ENCODE peak calls at places on chromosomes 4 and X, in four cellular contexts. One of them, this sample, is unnamed.
A peak's percentile ranks its signal among the peaks of the same experiment; 100 is the strongest.

GRCh38 chrX:56226980-56227379 is 5.2 kb upstream of the KLF8 start:
- DNase-seq in K562: no peak
- DNase-seq in HepG2: no peak
- DNase-seq in GM12878: no peak
- DNase-seq in this sample: no peak

GRCh38 chr4:74671074-74671698 is 123.1 kb downstream of the BTC start:
- DNase-seq in GM12878: no peak
- DNase-seq in HepG2: peak; percentile 69
- DNase-seq in K562: peak; percentile 61
- DNase-seq in this sample: peak; percentile 7

GRCh38 chr4:139710073-139710472 is 44.5 kb downstream of the MGST2 start:
- DNase-seq in GM12878: no peak
- DNase-seq in K562: no peak
- DNase-seq in HepG2: no peak
- DNase-seq in this sample: no peak

GRCh38 chr4:4502694-4503311 is 39.0 kb downstream of the STX18 start:
- DNase-seq in HepG2: no peak
- DNase-seq in GM12878: no peak
- DNase-seq in K562: peak; percentile 32
- DNase-seq in this sample: no peak

GRCh38 chrX:32673193-32673592 is 538.2 kb downstream of the DMD start:
- DNase-seq in HepG2: peak; percentile 0
- DNase-seq in GM12878: no peak
- DNase-seq in K562: no peak
- DNase-seq in this sample: no peak

GRCh38 chr4:72418458-72418857 is 150.6 kb downstream of the ADAMTS3 start:
- DNase-seq in HepG2: no peak
- DNase-seq in GM12878: no peak
- DNase-seq in K562: peak; percentile 22
- DNase-seq in this sample: peak; percentile 58

GRCh38 chr4:102388636-102389035 is 43.4 kb upstream of the SLC39A8 start:
- DNase-seq in GM12878: no peak
- DNase-seq in K562: no peak
- DNase-seq in HepG2: no peak
- DNase-seq in this sample: no peak

GRCh38 chr4:116878280-116878679 is 207.1 kb downstream of the TRAM1L1 start:
- DNase-seq in K562: no peak
- DNase-seq in GM12878: no peak
- DNase-seq in HepG2: no peak
- DNase-seq in this sample: peak; percentile 2

GRCh38 chrX:46140272-46140671 is 404.9 kb downstream of the ZNF674 start:
- DNase-seq in GM12878: no peak
- DNase-seq in K562: no peak
- DNase-seq in HepG2: no peak
- DNase-seq in this sample: no peak

GRCh38 chr4:27057662-27058061 is 197.0 kb downstream of the STIM2 start:
- DNase-seq in GM12878: no peak
- DNase-seq in HepG2: no peak
- DNase-seq in K562: no peak
- DNase-seq in this sample: no peak

GRCh38 chrX:130117166-130117565 is 6.9 kb upstream of the ELF4 start:
- DNase-seq in K562: no peak
- DNase-seq in GM12878: no peak
- DNase-seq in HepG2: no peak
- DNase-seq in this sample: no peak

GRCh38 chrX:134520860-134521390 is 61.0 kb downstream of the HPRT1 start:
- DNase-seq in GM12878: no peak
- DNase-seq in K562: peak; percentile 39
- DNase-seq in HepG2: peak; percentile 34
- DNase-seq in this sample: peak; percentile 61

GRCh38 chr4:170674176-170674575 is 584.4 kb upstream of the AADAT start:
- DNase-seq in GM12878: no peak
- DNase-seq in K562: no peak
- DNase-seq in HepG2: no peak
- DNase-seq in this sample: no peak

GRCh38 chr4:84319124-84319523 is 180.0 kb downstream of the NKX6-1 start:
- DNase-seq in GM12878: no peak
- DNase-seq in K562: no peak
- DNase-seq in HepG2: no peak
- DNase-seq in this sample: no peak

GRCh38 chr4:84680956-84681355 is 98.0 kb downstream of the CDS1 start:
- DNase-seq in K562: no peak
- DNase-seq in HepG2: no peak
- DNase-seq in GM12878: no peak
- DNase-seq in this sample: no peak

GRCh38 chr4:155930330-155930729 is 23.3 kb downstream of the CTSO start:
- DNase-seq in GM12878: no peak
- DNase-seq in HepG2: no peak
- DNase-seq in K562: no peak
- DNase-seq in this sample: no peak

GRCh38 chrX:11724122-11725017 is 33.7 kb upstream of the MSL3 start:
- DNase-seq in GM12878: no peak
- DNase-seq in HepG2: peak; percentile 0
- DNase-seq in K562: peak; percentile 29
- DNase-seq in this sample: peak; percentile 42

GRCh38 chr4:1459081-1459480 is 52.8 kb upstream of the NKX1-1 start:
- DNase-seq in K562: no peak
- DNase-seq in GM12878: no peak
- DNase-seq in HepG2: no peak
- DNase-seq in this sample: peak; percentile 13

GRCh38 chr4:119785963-119786362 is 157.4 kb upstream of the PDE5A start:
- DNase-seq in GM12878: no peak
- DNase-seq in K562: no peak
- DNase-seq in HepG2: peak; percentile 3
- DNase-seq in this sample: no peak

GRCh38 chr4:145619639-145619996 is 433 bp downstream of the MMAA start:
- DNase-seq in K562: no peak
- DNase-seq in GM12878: peak; percentile 45
- DNase-seq in HepG2: peak; percentile 81
- DNase-seq in this sample: peak; percentile 29

GRCh38 chrX:71098302-71098701 is 2.7 kb downstream of the FOXO4 start:
- DNase-seq in K562: peak; percentile 76
- DNase-seq in GM12878: no peak
- DNase-seq in HepG2: no peak
- DNase-seq in this sample: peak; percentile 66

GRCh38 chr4:156633846-156634245 is 337.8 kb downstream of the PDGFC start:
- DNase-seq in HepG2: no peak
- DNase-seq in GM12878: no peak
- DNase-seq in K562: no peak
- DNase-seq in this sample: no peak

GRCh38 chr4:183391204-183391603 is 53.2 kb upstream of the CDKN2AIP start:
- DNase-seq in K562: no peak
- DNase-seq in GM12878: no peak
- DNase-seq in HepG2: peak; percentile 72
- DNase-seq in this sample: no peak

GRCh38 chrX:51456814-51457213 is 39.6 kb downstream of the NUDT11 start:
- DNase-seq in K562: no peak
- DNase-seq in HepG2: peak; percentile 0
- DNase-seq in GM12878: no peak
- DNase-seq in this sample: no peak

GRCh38 chrX:153829799-153830631 is at the start of gene PDZD4:
- DNase-seq in GM12878: no peak
- DNase-seq in K562: no peak
- DNase-seq in HepG2: no peak
- DNase-seq in this sample: peak; percentile 74

GRCh38 chr4:138327334-138327733 is 85.2 kb upstream of the SLC7A11 start:
- DNase-seq in GM12878: no peak
- DNase-seq in HepG2: no peak
- DNase-seq in K562: no peak
- DNase-seq in this sample: no peak

GRCh38 chrX:129823115-129823514 is 20.6 kb downstream of the ZDHHC9 start:
- DNase-seq in K562: peak; percentile 49
- DNase-seq in GM12878: no peak
- DNase-seq in HepG2: no peak
- DNase-seq in this sample: peak; percentile 52

GRCh38 chr4:46329118-46329976 is 60.6 kb downstream of the GABRA2 start:
- DNase-seq in K562: no peak
- DNase-seq in HepG2: peak; percentile 46
- DNase-seq in GM12878: no peak
- DNase-seq in this sample: peak; percentile 2

GRCh38 chrX:44874481-44875184 is 1.6 kb downstream of the KDM6A start:
- DNase-seq in GM12878: no peak
- DNase-seq in K562: peak; percentile 76
- DNase-seq in HepG2: no peak
- DNase-seq in this sample: peak; percentile 77

GRCh38 chr4:166913926-166914325 is 320.4 kb downstream of the SPOCK3 start:
- DNase-seq in GM12878: no peak
- DNase-seq in K562: no peak
- DNase-seq in HepG2: no peak
- DNase-seq in this sample: no peak

GRCh38 chr4:73450398-73451004 is 14.5 kb downstream of the AFP start:
- DNase-seq in GM12878: no peak
- DNase-seq in K562: peak; percentile 29
- DNase-seq in HepG2: no peak
- DNase-seq in this sample: no peak
- TF ChIP-seq ZBTB33 in GM12878: no peak
- TF ChIP-seq ZBTB33 in K562: no peak
- TF ChIP-seq ZBTB33 in HepG2: peak; percentile 9
- TF ChIP-seq ZBTB33 in this sample: no peak

DNA sequence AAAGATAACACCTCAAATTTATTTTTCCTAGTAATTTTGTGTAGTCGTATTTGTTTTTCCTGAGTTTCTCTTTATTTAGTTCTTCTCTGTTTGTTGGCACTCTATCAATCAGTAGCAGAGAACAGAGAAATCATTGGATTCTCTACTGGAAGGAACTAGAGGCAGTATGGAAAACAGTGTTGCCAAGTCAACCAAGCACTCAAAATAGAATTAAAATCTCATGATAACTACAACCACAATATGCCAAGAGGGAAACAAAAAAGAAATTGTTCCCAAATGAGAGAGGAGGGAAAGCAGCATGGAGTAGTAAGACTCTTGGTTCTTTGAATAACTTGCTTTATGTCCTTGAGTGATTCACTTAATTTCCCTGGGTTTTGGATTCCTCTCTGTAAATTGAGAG is 285.4 kb upstream of the ANKRD50 start:
- DNase-seq in K562: no peak
- DNase-seq in HepG2: no peak
- DNase-seq in GM12878: no peak
- DNase-seq in this sample: no peak
- TF ChIP-seq EP300 in K562: no peak
- TF ChIP-seq EP300 in HepG2: no peak
- TF ChIP-seq EP300 in GM12878: no peak
- TF ChIP-seq EP300 in this sample: no peak

GRCh38 chr4:113587640-113588275 is 173.8 kb downstream of the CAMK2D start:
- DNase-seq in GM12878: no peak
- DNase-seq in HepG2: no peak
- DNase-seq in K562: no peak
- DNase-seq in this sample: no peak
- TF ChIP-seq ZBTB33 in GM12878: no peak
- TF ChIP-seq ZBTB33 in HepG2: no peak
- TF ChIP-seq ZBTB33 in K562: no peak
- TF ChIP-seq ZBTB33 in this sample: no peak

GRCh38 chr4:32706893-32707292 is 1986.7 kb downstream of the PCDH7 start:
- DNase-seq in GM12878: no peak
- DNase-seq in K562: no peak
- DNase-seq in HepG2: no peak
- DNase-seq in this sample: no peak
- TF ChIP-seq EP300 in GM12878: no peak
- TF ChIP-seq EP300 in K562: no peak
- TF ChIP-seq EP300 in HepG2: no peak
- TF ChIP-seq EP300 in this sample: no peak

DNA sequence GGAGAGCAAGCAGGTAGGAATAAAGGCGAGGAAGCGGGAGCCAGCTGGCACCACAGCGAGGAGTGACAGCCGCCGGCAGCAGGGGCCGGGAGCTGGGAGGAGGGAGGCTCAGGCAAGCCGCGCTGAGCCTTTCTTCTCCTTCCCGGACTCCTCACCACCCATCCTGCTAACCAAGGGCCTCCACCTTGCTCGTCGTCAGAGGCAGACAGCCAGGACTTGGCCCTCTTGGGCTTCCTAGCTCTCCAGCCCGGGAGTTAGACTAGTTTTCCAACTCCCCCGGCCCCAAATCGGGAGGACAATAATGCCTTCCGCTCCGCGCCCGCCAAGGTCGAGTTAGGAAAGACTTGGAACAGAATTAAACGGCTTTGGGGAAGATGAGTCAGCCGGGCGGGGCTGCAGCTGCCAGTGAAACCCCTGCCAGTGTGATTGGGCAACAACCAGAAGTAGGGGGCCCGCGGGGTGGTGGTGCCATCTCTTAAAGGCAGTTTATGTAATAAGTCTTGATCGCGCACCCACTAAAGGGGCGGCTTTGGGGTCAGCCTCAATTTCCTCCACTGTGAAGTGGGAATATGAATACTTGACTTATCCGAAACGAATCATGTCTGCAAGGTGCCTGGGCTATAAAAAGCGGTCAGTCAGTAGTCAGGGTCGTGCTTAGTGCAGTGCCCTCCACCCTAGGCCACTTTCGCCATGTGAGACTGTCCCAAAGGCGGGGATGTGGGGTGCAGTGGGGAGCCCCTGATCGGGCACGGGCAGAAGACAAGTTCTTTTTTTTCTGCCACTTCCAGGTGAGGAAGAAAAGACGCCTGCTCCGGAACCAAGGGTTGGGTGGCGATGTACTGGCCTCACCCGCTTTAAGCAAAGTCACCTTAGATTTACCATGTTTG is 6.7 kb upstream of the HSD17B10 start:
- DNase-seq in HepG2: peak; percentile 20
- DNase-seq in GM12878: no peak
- DNase-seq in K562: no peak
- DNase-seq in this sample: peak; percentile 27
- TF ChIP-seq ZBTB33 in HepG2: no peak
- TF ChIP-seq ZBTB33 in GM12878: no peak
- TF ChIP-seq ZBTB33 in K562: no peak
- TF ChIP-seq ZBTB33 in this sample: no peak

DNA sequence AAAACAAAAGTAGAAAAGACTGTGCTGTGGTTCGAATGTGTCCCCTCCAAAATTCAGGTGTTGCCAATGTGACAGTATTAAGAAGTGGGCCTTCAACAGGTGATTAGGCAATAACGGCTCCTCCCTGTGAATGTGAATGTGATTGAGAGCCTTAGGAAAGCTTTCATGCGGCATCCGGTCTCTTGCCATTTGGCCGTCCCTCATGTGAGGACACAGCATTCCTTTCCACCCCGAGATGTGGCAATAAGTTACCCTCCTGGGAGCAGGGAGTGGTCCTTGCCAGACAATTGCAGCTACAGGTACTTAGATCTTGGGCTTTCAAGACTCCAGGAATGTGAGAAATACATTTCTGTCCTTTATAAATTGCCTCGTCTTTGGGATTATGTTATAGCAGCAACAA is 129.3 kb downstream of the CPEB2 start:
- DNase-seq in GM12878: no peak
- DNase-seq in HepG2: peak; percentile 34
- DNase-seq in K562: no peak
- DNase-seq in this sample: no peak
- TF ChIP-seq EP300 in GM12878: no peak
- TF ChIP-seq EP300 in HepG2: no peak
- TF ChIP-seq EP300 in K562: no peak
- TF ChIP-seq EP300 in this sample: no peak

GRCh38 chrX:18099745-18100144 is 120.9 kb downstream of the BEND2 start:
- DNase-seq in HepG2: no peak
- DNase-seq in GM12878: no peak
- DNase-seq in K562: no peak
- DNase-seq in this sample: no peak
- TF ChIP-seq ZBTB33 in HepG2: no peak
- TF ChIP-seq ZBTB33 in GM12878: no peak
- TF ChIP-seq ZBTB33 in K562: no peak
- TF ChIP-seq ZBTB33 in this sample: no peak

This sample was measured in SK-N-SH.